ENCODE peak calls at places on chromosomes 11 and 22, in ten cellular contexts. E is pancreas, X is coronary artery, S is body of pancreas, I is cardiac fibroblast, Q is mucosa of descending colon, V is WTC11, H is lower leg skin, Z is nephron progenitor cell, D is WERI-Rb-1. O is an unnamed sample.

GRCh38 chr11:128469220-128469619 is 118.1 kb downstream of the ETS1 start:
- DNase-seq in E (no peak), X (no peak), S (no peak), I (no peak), Q (no peak), V (no peak), H (no peak), Z (no peak), D (no peak), O (no peak)

GRCh38 chr22:25876871-25877270 is 134.9 kb downstream of the MYO18B start:
- DNase-seq in E (no peak), X (no peak), S (no peak), I (no peak), Q (no peak), V (no peak), H (peak; percentile 40), Z (no peak), D (no peak), O (no peak)

GRCh38 chr11:7514099-7514725 is 413 bp downstream of the PPFIBP2 start:
- DNase-seq in E (no peak), X (no peak), S (no peak), I (no peak), Q (peak; percentile 69), V (peak; percentile 40), H (peak; percentile 90), Z (no peak), D (no peak), O (no peak)

GRCh38 chr22:36471341-36471821 is 10.1 kb downstream of the TXN2 start:
- DNase-seq in E (no peak), X (no peak), S (no peak), I (peak; percentile 83), Q (no peak), V (no peak), H (peak; percentile 82), Z (no peak), D (no peak), O (no peak)

GRCh38 chr11:12285106-12285505 is 92.3 kb upstream of the PARVA start:
- DNase-seq in E (no peak), X (no peak), S (no peak), I (peak; percentile 96), Q (no peak), V (no peak), H (peak; percentile 8), Z (no peak), D (no peak), O (peak; percentile 4)

GRCh38 chr22:42895087-42895486 is 38.0 kb upstream of the ARFGAP3 start:
- DNase-seq in E (no peak), X (no peak), S (no peak), I (no peak), Q (no peak), V (no peak), H (no peak), Z (no peak), D (no peak), O (no peak)

GRCh38 chr11:117550466-117550865 is 222.8 kb downstream of the CEP164 start:
- DNase-seq in E (no peak), X (no peak), S (no peak), I (no peak), Q (no peak), V (no peak), H (no peak), Z (no peak), D (no peak), O (no peak)

GRCh38 chr22:43207849-43208702 is 21.1 kb upstream of the TTLL12 start:
- DNase-seq in E (no peak), X (no peak), S (no peak), I (no peak), Q (peak; percentile 27), V (no peak), H (no peak), Z (no peak), D (no peak), O (no peak)

GRCh38 chr11:9090488-9091043 is 833 bp downstream of the SCUBE2 start:
- DNase-seq in E (no peak), X (no peak), S (no peak), I (no peak), Q (no peak), V (no peak), H (no peak), Z (no peak), D (no peak), O (no peak)

GRCh38 chr11:132032555-132032954 is 662.1 kb downstream of the NTM start:
- DNase-seq in E (no peak), X (no peak), S (no peak), I (peak; percentile 87), Q (no peak), V (no peak), H (no peak), Z (no peak), D (no peak), O (no peak)

GRCh38 chr11:69647349-69647748 is 6.4 kb downstream of the CCND1 start:
- DNase-seq in E (no peak), X (no peak), S (no peak), I (peak; percentile 35), Q (peak; percentile 27), V (no peak), H (no peak), Z (no peak), D (no peak), O (no peak)

DNA sequence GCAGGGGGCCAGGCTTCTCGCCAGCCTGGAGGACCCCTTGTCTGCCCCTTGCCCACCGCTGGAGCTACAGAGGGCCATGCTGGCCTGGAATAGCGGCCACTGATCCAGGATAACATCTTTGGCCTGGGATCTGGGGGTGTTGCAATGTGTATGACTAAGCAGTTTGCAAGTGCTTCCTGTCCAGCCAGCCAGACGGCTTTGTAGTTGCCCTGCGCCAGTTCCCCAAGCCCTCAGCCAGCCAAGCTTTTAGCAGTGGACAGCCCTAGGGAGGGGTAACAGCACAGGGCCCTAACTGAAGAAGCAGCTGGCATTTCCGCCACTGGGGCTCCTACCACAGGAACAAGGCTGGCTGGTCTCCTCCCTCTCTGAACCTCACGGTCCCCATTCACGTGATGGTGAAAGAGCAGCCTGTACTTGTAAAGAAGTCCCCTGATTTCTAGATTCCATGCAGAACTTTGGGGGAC is 32.1 kb downstream of the UQCR10 start:
- DNase-seq in E (peak; percentile 69), X (peak; percentile 90), S (peak; percentile 77), I (peak; percentile 97), Q (peak; percentile 86), V (no peak), H (peak; percentile 97), Z (no peak), D (no peak), O (peak; percentile 79)
- TF ChIP-seq CTCF in E (no peak), X (no peak), S (peak; percentile 24), I (no peak), Q (no peak), V (no peak), H (no peak), Z (no peak), D (no peak), O (no peak)

GRCh38 chr11:75563501-75563977 is 1.5 kb downstream of the SERPINH1 start:
- DNase-seq in E (no peak), X (no peak), S (no peak), I (no peak), Q (no peak), V (no peak), H (no peak), Z (no peak), D (no peak), O (no peak)

GRCh38 chr11:75562048-75562835 is at the start of gene SERPINH1:
- DNase-seq in E (peak; percentile 85), X (peak; percentile 94), S (peak; percentile 84), I (peak; percentile 90), Q (peak; percentile 91), V (peak; percentile 78), H (peak; percentile 97), Z (peak; percentile 74), D (peak; percentile 79), O (peak; percentile 74)

GRCh38 chr11:75565221-75565814 is 3.3 kb downstream of the SERPINH1 start:
- DNase-seq in E (no peak), X (no peak), S (no peak), I (peak; percentile 88), Q (no peak), V (peak; percentile 48), H (peak; percentile 91), Z (no peak), D (no peak), O (no peak)

GRCh38 chr11:75562836-75563484 is 907 bp downstream of the SERPINH1 start:
- DNase-seq in E (no peak), X (no peak), S (no peak), I (peak; percentile 84), Q (peak; percentile 61), V (peak; percentile 83), H (no peak), Z (peak; percentile 67), D (peak; percentile 48), O (no peak)

DNA sequence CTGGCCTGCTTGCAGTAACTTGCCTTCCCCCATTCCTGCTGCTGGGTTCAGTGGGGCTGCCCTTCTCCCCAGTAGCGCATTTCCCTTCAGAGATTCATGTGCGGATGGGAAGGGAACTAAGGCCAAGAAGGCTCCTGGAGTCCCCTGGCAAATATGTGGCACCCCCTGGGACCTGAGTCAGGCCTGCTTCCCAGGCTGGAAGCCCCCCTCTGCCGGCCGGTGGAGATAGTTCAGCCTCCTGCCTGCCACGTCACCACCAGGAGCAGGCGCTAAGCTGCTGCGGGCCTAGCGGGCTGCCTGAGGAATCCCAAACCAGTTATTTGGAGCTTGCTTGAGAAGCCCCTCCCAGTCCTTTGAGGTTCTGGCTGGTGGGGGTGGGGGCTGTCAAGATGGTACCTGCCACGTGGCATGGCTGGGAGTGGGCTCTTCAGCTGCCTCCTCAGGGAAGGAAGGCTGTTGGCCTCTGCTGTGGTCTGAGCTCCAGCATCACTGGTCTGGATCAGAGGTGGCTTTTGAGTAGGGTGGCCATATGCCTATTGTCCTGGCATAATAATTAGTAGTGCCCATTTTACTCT is 2.0 kb downstream of the SERPINH1 start:
- DNase-seq in E (no peak), X (peak; percentile 92), S (no peak), I (peak; percentile 96), Q (peak; percentile 76), V (peak; percentile 84), H (peak; percentile 91), Z (peak; percentile 78), D (peak; percentile 33), O (no peak)
- TF ChIP-seq CTCF in E (no peak), X (peak; percentile 54), S (no peak), I (peak; percentile 76), Q (no peak), V (no peak), H (no peak), Z (peak; percentile 56), D (peak; percentile 23), O (peak; percentile 6)

DNA sequence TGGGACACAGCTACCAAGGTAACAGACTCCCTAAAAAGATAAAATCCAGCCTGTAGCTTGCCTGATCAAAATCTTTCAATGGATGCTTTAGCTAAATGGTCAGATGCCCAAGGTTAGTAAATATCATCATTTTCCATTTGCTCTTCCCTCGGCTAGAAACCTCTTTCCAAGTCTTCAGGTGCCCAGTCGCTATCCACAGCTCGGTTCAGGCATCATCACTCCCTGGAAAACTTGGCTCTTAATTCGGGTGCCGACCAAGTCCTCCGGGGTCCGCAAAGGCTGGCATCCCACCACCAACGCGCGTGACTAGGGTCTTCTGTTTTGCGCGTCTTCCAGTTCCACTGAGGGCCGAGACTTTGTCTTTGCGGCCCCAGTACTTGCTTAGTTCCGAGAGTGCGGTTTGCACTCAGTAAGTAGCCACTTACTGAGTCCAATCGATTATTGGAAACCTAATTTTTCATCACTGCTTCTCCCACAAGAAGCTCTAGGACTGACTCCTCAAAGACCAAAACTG is 44.3 kb downstream of the OR4D9 start:
- DNase-seq in E (no peak), X (no peak), S (no peak), I (no peak), Q (no peak), V (no peak), H (no peak), Z (peak; percentile 20), D (no peak), O (no peak)
- TF ChIP-seq CTCF in E (no peak), X (no peak), S (no peak), I (no peak), Q (no peak), V (no peak), H (no peak), Z (no peak), D (no peak), O (no peak)

GRCh38 chr11:25733777-25734176 is 598.2 kb upstream of the ANO3 start:
- DNase-seq in E (no peak), X (no peak), S (no peak), I (peak; percentile 18), Q (no peak), V (no peak), H (no peak), Z (no peak), D (no peak), O (no peak)
- TF ChIP-seq CTCF in E (no peak), X (no peak), S (no peak), I (no peak), Q (no peak), V (no peak), H (no peak), Z (peak; percentile 8), D (no peak), O (peak; percentile 15)